ENCODE peak calls at places on chromosome 21, in six cellular contexts. Q is sigmoid colon, D is astrocyte of the cerebellum, F is K562, X is tibial nerve, J is A673. P is an unnamed sample.

GRCh38 chr21:28375708-28376385 is 616.8 kb downstream of the LTN1 start:
- DNase-seq in Q (no peak), J (no peak), X (no peak), D (peak), F (no peak), P (no peak)

GRCh38 chr21:44835647-44835973 is 17.7 kb upstream of the SUMO3 start:
- DNase-seq in D (no peak), X (no peak), F (no peak), J (no peak), Q (no peak), P (no peak)

GRCh38 chr21:26572668-26573381 is at the start of gene CYYR1:
- DNase-seq in F (no peak), X (no peak), Q (no peak), D (peak), J (peak), P (peak)

GRCh38 chr21:25934771-25935224 is 200.0 kb downstream of the GABPA start:
- DNase-seq in J (no peak), F (no peak), D (peak), Q (peak), X (peak), P (no peak)

GRCh38 chr21:15837603-15838002 is 107.8 kb downstream of the USP25 start:
- DNase-seq in Q (no peak), X (no peak), J (no peak), D (no peak), F (no peak), P (no peak)

GRCh38 chr21:39050839-39051560 is 132.3 kb downstream of the PSMG1 start:
- DNase-seq in J (no peak), F (no peak), D (no peak), Q (no peak), X (no peak), P (no peak)

GRCh38 chr21:36388835-36389234 is 3.6 kb downstream of the CHAF1B start:
- DNase-seq in X (no peak), Q (no peak), D (peak), J (peak), F (no peak), P (no peak)

GRCh38 chr21:38293765-38294164 is 37.0 kb downstream of the KCNJ15 start:
- DNase-seq in Q (no peak), F (no peak), X (no peak), D (no peak), J (no peak), P (no peak)

GRCh38 chr21:22356663-22357062 is 1358.5 kb downstream of the NCAM2 start:
- DNase-seq in D (no peak), Q (no peak), X (no peak), F (no peak), J (no peak), P (no peak)

GRCh38 chr21:45035477-45035848 is 38.9 kb upstream of the ADARB1 start:
- DNase-seq in Q (peak), J (no peak), D (no peak), X (no peak), F (no peak), P (no peak)

GRCh38 chr21:29825936-29826335 is 113.9 kb downstream of the GRIK1 start:
- DNase-seq in F (no peak), D (no peak), Q (no peak), J (no peak), X (no peak), P (no peak)

GRCh38 chr21:35145626-35146236 is 96.6 kb upstream of the RUNX1 start:
- DNase-seq in F (no peak), X (no peak), Q (no peak), J (no peak), D (no peak), P (no peak)

GRCh38 chr21:35220301-35220700 is 171.2 kb upstream of the RUNX1 start:
- DNase-seq in Q (no peak), D (no peak), F (no peak), J (no peak), X (no peak), P (no peak)

GRCh38 chr21:29718081-29718815 is 221.5 kb downstream of the GRIK1 start:
- DNase-seq in Q (no peak), F (no peak), X (no peak), J (no peak), D (no peak), P (no peak)

GRCh38 chr21:32726742-32727477 is 903 bp downstream of the SYNJ1 start:
- DNase-seq in Q (no peak), X (peak), J (peak), F (peak), D (no peak), P (no peak)

GRCh38 chr21:26079376-26079775 is 91.2 kb downstream of the APP start:
- DNase-seq in X (no peak), J (no peak), D (no peak), F (no peak), Q (no peak), P (no peak)

DNA sequence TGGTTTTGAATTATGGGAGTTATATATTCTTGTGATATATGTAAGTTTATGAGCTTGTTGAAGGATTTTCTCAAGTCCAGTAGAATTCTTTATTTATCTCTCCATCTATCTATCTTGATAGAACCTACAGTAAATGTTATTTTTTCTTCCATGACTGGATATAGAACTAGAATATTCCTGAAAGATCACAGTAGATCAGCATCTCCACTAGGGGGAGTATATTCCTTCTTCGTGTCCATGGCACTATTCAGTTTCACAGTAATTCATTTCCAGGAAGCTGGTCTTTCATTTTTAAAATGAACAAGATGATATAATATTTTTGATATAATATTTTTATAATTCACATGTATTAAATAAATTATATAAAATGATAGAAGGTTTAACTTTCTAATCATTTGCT is 18.8 kb downstream of the TMPRSS15 start:
- DNase-seq in F (peak), Q (no peak), X (no peak), D (peak), J (peak), P (no peak)
- TF ChIP-seq CTCF in F (no peak), Q (no peak), X (no peak), D (peak), J (peak), P (peak)

DNA sequence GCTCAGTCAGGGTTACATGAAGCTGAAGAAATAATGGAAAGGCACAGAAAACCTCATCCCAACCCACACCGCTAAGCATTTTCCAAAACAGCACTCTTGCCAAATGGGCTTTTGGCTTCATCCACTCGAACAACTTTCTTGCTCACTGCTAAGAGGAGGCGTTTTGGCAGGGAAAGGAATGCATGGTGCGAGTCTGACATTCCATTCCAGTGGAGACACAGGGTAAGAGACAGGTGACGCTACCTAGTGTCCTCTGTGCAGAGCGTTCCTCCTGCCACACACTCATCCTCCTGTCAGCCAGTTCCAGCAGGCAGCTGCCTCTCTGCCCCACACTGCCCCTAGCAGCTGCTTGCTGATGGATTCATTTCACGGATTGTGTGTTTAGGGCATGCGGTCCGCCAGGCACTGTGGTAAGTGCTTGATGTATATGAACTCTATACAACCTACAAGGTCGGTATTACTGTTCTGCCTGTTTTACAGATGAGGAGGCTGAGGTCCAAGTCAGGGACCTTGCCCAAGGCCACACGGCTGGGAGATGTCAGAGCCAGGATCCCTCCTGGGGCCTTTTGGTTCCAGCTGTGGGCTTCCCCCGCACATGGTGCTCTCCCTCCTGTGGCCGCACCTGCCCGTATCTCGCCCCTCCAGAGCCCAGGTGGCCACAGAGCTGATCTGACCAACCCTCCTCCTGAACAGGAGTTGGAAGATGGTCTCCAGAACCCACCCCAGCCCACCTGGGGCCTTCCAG is 25.7 kb upstream of the BACE2 start:
- DNase-seq in F (no peak), Q (no peak), X (peak), J (no peak), D (peak), P (no peak)
- TF ChIP-seq CTCF in F (no peak), Q (no peak), X (no peak), J (no peak), D (no peak), P (no peak)

GRCh38 chr21:23921670-23922418 is 1685.4 kb downstream of the MRPL39 start:
- DNase-seq in Q (no peak), J (no peak), F (peak), D (no peak), X (no peak), P (no peak)
- TF ChIP-seq CTCF in Q (no peak), J (no peak), F (no peak), D (no peak), X (no peak), P (no peak)

GRCh38 chr21:42653492-42654061 is at the start of gene PDE9A:
- DNase-seq in F (peak), Q (no peak), X (no peak), D (no peak), J (peak), P (peak)

GRCh38 chr21:42650441-42651421 is 2.7 kb upstream of the PDE9A start:
- DNase-seq in X (no peak), F (no peak), Q (peak), D (no peak), J (no peak), P (no peak)

GRCh38 chr21:42651515-42652401 is 1.7 kb upstream of the PDE9A start:
- DNase-seq in J (no peak), D (no peak), Q (no peak), X (no peak), F (no peak), P (no peak)

GRCh38 chr21:42654179-42654912 is 925 bp downstream of the PDE9A start:
- DNase-seq in F (no peak), D (no peak), X (no peak), J (peak), Q (no peak), P (peak)

DNA sequence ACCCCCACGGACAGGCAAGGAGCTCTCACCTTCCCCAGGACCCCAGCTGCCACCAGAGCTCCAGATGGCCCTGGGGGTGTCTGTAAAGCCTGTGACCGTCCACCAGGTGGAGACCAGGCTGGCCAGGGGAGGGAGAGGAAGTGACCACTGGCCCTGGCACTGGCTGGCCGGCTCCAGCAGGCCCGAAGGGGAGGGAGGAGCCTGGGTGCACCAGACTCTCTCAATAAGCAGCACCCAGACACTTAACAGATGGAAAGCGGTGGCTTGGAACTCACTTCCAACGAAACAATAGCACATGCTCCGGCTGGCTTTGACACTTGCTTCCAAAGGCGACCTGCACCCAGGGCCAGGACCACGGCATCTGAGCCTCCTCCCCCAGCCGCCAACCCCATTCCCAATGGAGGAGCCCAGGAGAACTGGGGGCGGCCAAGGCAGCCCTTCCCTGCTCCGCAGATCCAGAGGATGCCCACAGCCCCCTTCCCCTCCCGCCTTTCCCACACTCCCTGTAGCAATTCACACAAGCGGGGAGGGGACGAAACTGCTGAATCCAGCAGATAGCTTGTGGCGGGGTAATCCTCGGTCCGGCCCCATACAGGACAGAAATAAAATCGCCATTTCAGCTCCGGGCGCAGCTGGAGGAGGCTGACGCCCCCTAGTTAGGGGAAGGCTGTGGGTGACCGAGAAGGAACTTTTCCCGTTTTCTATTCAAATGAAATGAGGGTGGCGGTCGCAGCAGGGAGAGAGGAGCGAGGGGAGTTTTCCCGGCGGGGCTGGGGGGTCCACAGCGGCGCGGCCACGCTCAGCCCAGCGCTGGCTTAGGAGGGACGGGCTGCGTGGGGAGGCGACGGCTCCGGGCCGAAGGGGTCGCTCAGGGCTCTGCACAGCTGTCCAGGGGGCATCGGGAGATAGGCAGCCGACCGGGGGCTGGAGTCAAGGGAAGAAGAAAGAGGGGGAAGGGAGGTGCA is 612 bp upstream of the PDE9A start:
- DNase-seq in X (peak), F (peak), J (peak), Q (peak), D (no peak), P (peak)
- TF ChIP-seq CTCF in X (peak), F (peak), J (no peak), Q (peak), D (peak), P (peak)

GRCh38 chr21:41659791-41660560 is 106.9 kb downstream of the RIPK4 start:
- DNase-seq in J (no peak), X (peak), D (no peak), Q (no peak), F (no peak), P (no peak)
- TF ChIP-seq CTCF in J (no peak), X (no peak), D (no peak), Q (no peak), F (peak), P (no peak)

DNA sequence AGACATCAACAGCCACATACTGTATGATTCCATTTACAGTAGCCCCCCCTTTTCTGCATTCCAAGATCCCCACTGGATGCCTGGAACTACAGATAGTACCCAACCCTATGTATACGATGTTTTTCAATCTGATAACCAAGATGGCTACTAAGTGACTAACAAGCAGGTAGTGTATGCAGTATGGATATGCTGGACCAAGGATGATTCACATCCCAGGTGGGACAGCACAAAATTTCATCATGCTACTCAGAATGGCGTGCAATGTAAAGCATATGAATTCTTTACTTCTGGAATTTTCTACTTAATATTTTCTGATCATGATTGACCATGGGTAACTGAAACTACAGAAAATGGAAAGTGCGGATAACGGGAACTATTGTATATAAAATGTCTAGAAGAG is 30.0 kb upstream of the MRPS6 start:
- DNase-seq in F (no peak), D (no peak), Q (no peak), X (no peak), J (no peak), P (no peak)
- TF ChIP-seq CTCF in F (no peak), D (no peak), Q (no peak), X (no peak), J (no peak), P (no peak)

P was measured in progenitor cell of endocrine pancreas.